ENCODE peak calls at places on chromosomes 11 and 22, in eight cellular contexts. F is NB4, I is AG09319, K is AG04449, W is astrocyte, S is RWPE1, Q is HFFc6, O is WERI-Rb-1. P is an unnamed sample.

GRCh38 chr11:132205006-132205405 is 834.6 kb downstream of the NTM start:
- DNase-seq in F (no peak), I (no peak), K (no peak), W (no peak), S (no peak), Q (no peak), O (no peak), P (no peak)

GRCh38 chr11:7637447-7638157 is 35.7 kb downstream of the CYB5R2 start:
- DNase-seq in F (no peak), I (peak; percentile 67), K (peak; percentile 7), W (peak; percentile 17), S (peak; percentile 44), Q (peak; percentile 66), O (no peak), P (no peak)

GRCh38 chr11:119432484-119433368 is 9.8 kb upstream of the THY1 start:
- DNase-seq in F (no peak), I (peak; percentile 56), K (no peak), W (peak; percentile 90), S (peak; percentile 62), Q (peak; percentile 61), O (no peak), P (no peak)

GRCh38 chr11:71542856-71543743 is 5.1 kb upstream of the KRTAP5-9 start:
- DNase-seq in F (peak; percentile 73), I (no peak), K (no peak), W (no peak), S (no peak), Q (no peak), O (no peak), P (no peak)

GRCh38 chr22:45201678-45202332 is 38.1 kb downstream of the NUP50 start:
- DNase-seq in F (no peak), I (peak; percentile 57), K (peak; percentile 96), W (peak; percentile 99), S (no peak), Q (peak; percentile 70), O (no peak), P (peak; percentile 10)

GRCh38 chr11:10654211-10655150 is 39.1 kb downstream of the IRAG1 start:
- DNase-seq in F (peak; percentile 82), I (no peak), K (no peak), W (peak; percentile 68), S (peak; percentile 24), Q (peak; percentile 59), O (peak; percentile 29), P (peak; percentile 69)

GRCh38 chr22:25091449-25091848 is 108.2 kb upstream of the CRYBB3 start:
- DNase-seq in F (no peak), I (no peak), K (no peak), W (no peak), S (no peak), Q (no peak), O (no peak), P (no peak)

GRCh38 chr11:73907191-73907590 is 30.4 kb downstream of the PAAF1 start:
- DNase-seq in F (peak; percentile 62), I (no peak), K (no peak), W (peak; percentile 31), S (peak; percentile 83), Q (peak; percentile 45), O (no peak), P (no peak)

GRCh38 chr11:70524096-70524922 is 126.0 kb downstream of the CTTN start:
- DNase-seq in F (no peak), I (no peak), K (no peak), W (peak; percentile 42), S (no peak), Q (no peak), O (peak; percentile 3), P (no peak)

GRCh38 chr11:77813256-77813655 is 7.3 kb downstream of the RSF1 start:
- DNase-seq in F (no peak), I (no peak), K (no peak), W (peak; percentile 36), S (no peak), Q (peak; percentile 36), O (no peak), P (no peak)

GRCh38 chr11:119373059-119373875 is 8.2 kb downstream of the USP2 start:
- DNase-seq in F (no peak), I (no peak), K (no peak), W (no peak), S (no peak), Q (no peak), O (no peak), P (no peak)

GRCh38 chr11:62370743-62371440 is 33.6 kb downstream of the ASRGL1 start:
- DNase-seq in F (no peak), I (no peak), K (no peak), W (no peak), S (no peak), Q (no peak), O (no peak), P (no peak)

GRCh38 chr11:61417670-61418069 is 12.1 kb downstream of the CPSF7 start:
- DNase-seq in F (peak; percentile 73), I (no peak), K (no peak), W (no peak), S (no peak), Q (peak; percentile 13), O (no peak), P (no peak)

GRCh38 chr11:100221791-100222190 is 465.3 kb upstream of the ARHGAP42 start:
- DNase-seq in F (no peak), I (no peak), K (no peak), W (no peak), S (no peak), Q (no peak), O (no peak), P (no peak)

GRCh38 chr22:44738347-44738715 is 14.0 kb upstream of the ARHGAP8 start:
- DNase-seq in F (no peak), I (no peak), K (no peak), W (no peak), S (peak; percentile 24), Q (no peak), O (no peak), P (no peak)

GRCh38 chr11:85098996-85099395 is 528.1 kb downstream of the DLG2 start:
- DNase-seq in F (no peak), I (no peak), K (no peak), W (no peak), S (no peak), Q (no peak), O (no peak), P (no peak)

GRCh38 chr11:72962084-72962483 is 147.9 kb downstream of the ATG16L2 start:
- DNase-seq in F (peak; percentile 71), I (no peak), K (no peak), W (peak; percentile 20), S (no peak), Q (no peak), O (no peak), P (no peak)

GRCh38 chr11:64566042-64566914 is 24.7 kb upstream of the SLC22A12 start:
- DNase-seq in F (peak; percentile 70), I (no peak), K (no peak), W (peak; percentile 76), S (peak; percentile 90), Q (peak; percentile 18), O (peak; percentile 73), P (no peak)

GRCh38 chr11:14318581-14318981 is 40.4 kb downstream of the RRAS2 start:
- DNase-seq in F (no peak), I (no peak), K (no peak), W (peak; percentile 48), S (peak; percentile 17), Q (no peak), O (no peak), P (no peak)

GRCh38 chr11:33691051-33691864 is 9.4 kb downstream of the C11orf91 start:
- DNase-seq in F (no peak), I (no peak), K (no peak), W (no peak), S (no peak), Q (no peak), O (no peak), P (no peak)

GRCh38 chr22:48559647-48560388 is 1267.9 kb downstream of the BRD1 start:
- DNase-seq in F (no peak), I (no peak), K (no peak), W (no peak), S (no peak), Q (no peak), O (no peak), P (no peak)

GRCh38 chr11:17719940-17720795 is 797 bp downstream of the MYOD1 start:
- DNase-seq in F (no peak), I (no peak), K (no peak), W (peak; percentile 19), S (no peak), Q (no peak), O (peak; percentile 61), P (no peak)
- TF ChIP-seq CTCF in F (no peak), I (no peak), K (no peak), W (no peak), S (no peak), Q (peak; percentile 33), O (peak; percentile 66), P (no peak)

GRCh38 chr11:65891180-65892136 is 985 bp downstream of the CCDC85B start:
- DNase-seq in F (peak; percentile 84), I (no peak), K (no peak), W (no peak), S (no peak), Q (peak; percentile 42), O (peak; percentile 58), P (no peak)
- TF ChIP-seq CTCF in F (peak; percentile 53), I (peak; percentile 32), K (peak; percentile 37), W (no peak), S (no peak), Q (peak; percentile 67), O (peak; percentile 65), P (peak; percentile 40)

GRCh38 chr22:27919222-27919942 is at the start of gene PITPNB:
- DNase-seq in F (peak; percentile 97), I (peak; percentile 96), K (peak; percentile 79), W (peak; percentile 94), S (peak; percentile 99), Q (peak; percentile 95), O (peak; percentile 98), P (peak; percentile 100)

GRCh38 chr22:27925331-27925730 is 6.3 kb upstream of the PITPNB start:
- DNase-seq in F (no peak), I (no peak), K (no peak), W (no peak), S (no peak), Q (no peak), O (no peak), P (no peak)

GRCh38 chr22:27918351-27919221 is 470 bp downstream of the PITPNB start:
- DNase-seq in F (peak; percentile 66), I (no peak), K (no peak), W (peak; percentile 49), S (peak; percentile 52), Q (peak; percentile 41), O (peak; percentile 61), P (peak; percentile 53)

GRCh38 chr22:27919943-27920755 is 1.1 kb upstream of the PITPNB start:
- DNase-seq in F (no peak), I (peak; percentile 45), K (peak; percentile 24), W (peak; percentile 61), S (no peak), Q (peak; percentile 32), O (peak; percentile 33), P (peak; percentile 12)
- TF ChIP-seq CTCF in F (no peak), I (no peak), K (peak; percentile 1), W (no peak), S (no peak), Q (peak; percentile 12), O (no peak), P (no peak)

DNA sequence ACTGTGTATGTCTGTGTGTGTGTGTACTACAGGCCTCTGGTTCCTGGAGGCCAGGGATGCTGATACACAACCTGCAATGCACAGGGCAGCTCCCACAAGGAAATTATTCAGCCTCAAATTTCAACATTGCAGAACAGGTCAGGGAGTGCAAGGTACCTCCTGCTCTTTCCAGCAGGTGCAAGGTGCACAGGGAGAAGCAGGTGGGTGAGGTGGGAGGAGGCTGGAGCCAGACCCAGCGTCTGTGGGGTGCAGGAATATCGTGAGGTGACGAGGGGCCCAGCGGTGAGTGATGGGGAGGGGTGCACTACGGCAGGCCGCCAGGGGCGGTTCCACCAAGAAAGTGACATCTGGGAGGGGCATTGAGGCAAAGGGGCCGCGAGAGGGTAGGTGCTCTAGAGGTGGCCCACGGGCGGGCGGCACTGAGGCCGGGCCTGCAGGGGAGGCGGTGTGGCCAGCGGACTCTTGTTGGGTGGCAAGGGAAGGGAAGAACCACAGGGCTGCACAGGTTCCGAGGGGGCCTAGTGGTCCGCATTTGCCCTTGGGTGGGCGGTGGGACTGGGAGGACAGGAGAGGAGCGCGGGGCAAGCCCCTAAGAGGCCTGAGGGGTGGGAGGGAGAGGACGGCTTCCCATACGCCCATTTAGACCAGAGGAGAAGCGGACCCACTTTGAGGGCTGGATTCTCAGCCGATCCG is 21.6 kb downstream of the DGCR6L start:
- DNase-seq in F (no peak), I (no peak), K (no peak), W (no peak), S (no peak), Q (no peak), O (no peak), P (no peak)
- TF ChIP-seq CTCF in F (no peak), I (no peak), K (no peak), W (no peak), S (no peak), Q (no peak), O (no peak), P (no peak)